ENCODE peak calls at places on chromosomes 3 and 15, in ten cellular contexts. U is adrenal gland, N is esophagus squamous epithelium, P is tibial artery, T is psoas muscle, Z is vagina, R is Peyer's patch, H is H1, J is fibroblast of pulmonary artery, F is uterus. A is an unnamed sample.

GRCh38 chr15:99425666-99426301 is 140.0 kb upstream of the MEF2A start:
- DNase-seq in U (no peak), N (no peak), P (peak), T (peak), Z (no peak), R (peak), H (no peak), J (peak), F (peak), A (no peak)

GRCh38 chr3:149390772-149391212 is 13.3 kb upstream of the TM4SF1 start:
- DNase-seq in U (no peak), N (no peak), P (no peak), T (no peak), Z (no peak), R (no peak), H (no peak), J (no peak), F (no peak), A (no peak)

GRCh38 chr15:92810418-92811138 is 89.5 kb upstream of the CHD2 start:
- DNase-seq in U (peak), N (no peak), P (peak), T (peak), Z (no peak), R (no peak), H (no peak), J (peak), F (peak), A (peak)

GRCh38 chr3:195195321-195196209 is 75.4 kb downstream of the XXYLT1 start:
- DNase-seq in U (no peak), N (no peak), P (peak), T (peak), Z (no peak), R (no peak), H (no peak), J (no peak), F (no peak), A (no peak)

GRCh38 chr3:140870351-140870750 is 71.3 kb upstream of the SLC25A36 start:
- DNase-seq in U (no peak), N (no peak), P (no peak), T (no peak), Z (no peak), R (no peak), H (no peak), J (no peak), F (no peak), A (no peak)

GRCh38 chr3:134441321-134441720 is 44.5 kb downstream of the ANAPC13 start:
- DNase-seq in U (no peak), N (no peak), P (no peak), T (no peak), Z (no peak), R (no peak), H (no peak), J (no peak), F (no peak), A (no peak)

GRCh38 chr3:45367451-45367850 is 20.9 kb upstream of the LARS2 start:
- DNase-seq in U (no peak), N (no peak), P (no peak), T (no peak), Z (no peak), R (no peak), H (no peak), J (peak), F (no peak), A (peak)

GRCh38 chr15:78127882-78128281 is 3.4 kb downstream of the CIB2 start:
- DNase-seq in U (no peak), N (no peak), P (no peak), T (no peak), Z (no peak), R (no peak), H (no peak), J (no peak), F (no peak), A (no peak)

GRCh38 chr3:194851254-194851653 is 165.6 kb downstream of the FAM43A start:
- DNase-seq in U (no peak), N (no peak), P (no peak), T (no peak), Z (no peak), R (peak), H (no peak), J (no peak), F (no peak), A (no peak)

GRCh38 chr3:178618907-178619306 is 82.7 kb downstream of the KCNMB2 start:
- DNase-seq in U (no peak), N (no peak), P (no peak), T (no peak), Z (no peak), R (no peak), H (no peak), J (no peak), F (no peak), A (no peak)

GRCh38 chr3:162171970-162172369 is 675.4 kb downstream of the OTOL1 start:
- DNase-seq in U (no peak), N (no peak), P (no peak), T (no peak), Z (no peak), R (no peak), H (no peak), J (no peak), F (no peak), A (no peak)

GRCh38 chr3:187783098-187783497 is 37.8 kb upstream of the BCL6 start:
- DNase-seq in U (peak), N (no peak), P (no peak), T (no peak), Z (no peak), R (no peak), H (no peak), J (peak), F (no peak), A (peak)

GRCh38 chr15:92290359-92290992 is 103.2 kb upstream of the ST8SIA2 start:
- DNase-seq in U (no peak), N (no peak), P (no peak), T (no peak), Z (peak), R (no peak), H (no peak), J (no peak), F (no peak), A (no peak)

GRCh38 chr3:139506792-139507191 is 30.5 kb upstream of the RBP2 start:
- DNase-seq in U (no peak), N (no peak), P (no peak), T (no peak), Z (no peak), R (no peak), H (no peak), J (no peak), F (no peak), A (no peak)

GRCh38 chr3:157232146-157232545 is 72.2 kb upstream of the CCNL1 start:
- DNase-seq in U (no peak), N (no peak), P (no peak), T (no peak), Z (no peak), R (no peak), H (no peak), J (no peak), F (no peak), A (no peak)

DNA sequence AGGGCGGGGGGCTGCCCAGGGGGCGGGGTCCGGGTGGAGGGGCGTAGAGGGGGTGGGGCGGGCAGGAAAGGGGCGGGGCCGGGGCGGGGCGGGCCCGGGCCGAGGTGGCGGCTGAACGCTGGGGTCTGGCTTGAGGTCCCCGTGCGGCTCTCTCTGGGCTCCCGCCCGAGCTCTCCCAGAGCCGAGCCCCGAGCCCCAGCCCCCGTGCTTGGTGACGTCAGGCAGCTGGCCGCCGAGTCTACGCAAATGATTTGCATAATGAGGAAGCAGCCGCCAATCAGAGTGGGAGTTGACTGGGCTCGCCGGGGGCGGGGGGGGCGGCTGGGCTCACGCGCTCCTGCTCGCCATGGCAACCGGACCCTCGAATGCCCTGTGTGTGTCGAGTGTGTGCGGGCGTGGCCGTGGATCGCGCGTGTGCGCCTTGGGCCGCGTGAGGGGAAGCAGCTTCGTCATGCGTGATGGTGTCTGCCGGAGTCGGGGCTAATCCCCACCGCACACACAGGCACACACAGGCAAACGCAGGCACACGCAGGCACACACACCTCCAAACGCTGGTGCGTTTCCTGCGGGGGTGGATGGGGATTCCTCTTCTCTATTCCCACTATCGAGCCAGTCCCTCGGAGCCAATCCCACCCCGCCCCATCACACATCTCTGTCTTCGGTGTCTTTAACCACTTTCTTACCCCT is at the start of gene CELF6:
- DNase-seq in U (peak), N (peak), P (peak), T (peak), Z (no peak), R (peak), H (peak), J (peak), F (peak), A (peak)
- H3K4me3 ChIP-seq in U (no peak), N (peak), P (peak), T (peak), Z (peak), R (peak), H (peak), J (peak), F (peak), A (peak)

GRCh38 chr3:168093790-168094189 is 1.9 kb downstream of the GOLIM4 start:
- DNase-seq in U (no peak), N (no peak), P (no peak), T (no peak), Z (no peak), R (no peak), H (no peak), J (no peak), F (no peak), A (no peak)

GRCh38 chr3:168096210-168096795 is 579 bp upstream of the GOLIM4 start:
- DNase-seq in U (peak), N (no peak), P (no peak), T (peak), Z (no peak), R (no peak), H (no peak), J (peak), F (no peak), A (peak)

GRCh38 chr3:168095611-168096209 is at the start of gene GOLIM4:
- DNase-seq in U (peak), N (peak), P (peak), T (peak), Z (no peak), R (peak), H (peak), J (peak), F (peak), A (peak)

GRCh38 chr3:168094580-168094876 is 1.2 kb downstream of the GOLIM4 start:
- DNase-seq in U (no peak), N (no peak), P (no peak), T (no peak), Z (no peak), R (no peak), H (no peak), J (no peak), F (no peak), A (peak)

DNA sequence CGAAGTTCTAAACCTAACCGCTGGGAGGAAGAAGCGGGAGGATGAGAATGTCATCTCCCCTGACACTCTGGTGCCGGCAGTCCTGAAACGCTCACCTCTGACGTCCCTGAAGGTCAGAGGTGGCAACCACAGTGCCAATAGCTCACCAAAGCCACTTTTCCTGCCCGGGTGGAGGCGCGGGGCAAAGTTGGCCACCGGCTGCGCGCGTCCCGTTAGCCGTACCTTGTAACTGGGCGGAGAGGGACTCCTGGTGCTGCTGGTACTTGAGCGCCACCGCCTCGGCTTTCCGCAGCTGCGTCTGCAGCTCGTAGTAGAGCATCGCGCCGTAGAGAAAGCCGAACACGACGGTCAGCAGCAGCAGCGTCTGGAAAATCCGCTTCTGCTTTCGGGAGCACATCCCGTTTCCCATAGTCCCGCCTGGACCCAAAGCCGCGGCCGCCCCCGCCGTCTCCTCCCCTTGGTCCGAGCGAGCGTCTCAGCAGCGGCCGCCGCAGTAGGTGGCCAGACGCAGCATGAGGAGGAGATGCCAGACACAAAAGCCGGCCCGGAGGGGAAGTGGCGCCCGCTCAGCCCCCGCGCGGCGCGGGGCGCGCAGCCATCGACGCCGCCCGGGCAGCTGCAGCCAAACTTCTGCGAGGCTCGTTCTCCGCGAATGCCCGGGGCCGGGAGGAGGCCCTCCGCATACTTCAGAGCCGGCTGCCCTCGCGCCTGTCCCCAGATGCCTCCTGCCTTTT is 680 bp downstream of the GOLIM4 start:
- DNase-seq in U (peak), N (peak), P (peak), T (peak), Z (no peak), R (peak), H (peak), J (peak), F (peak), A (peak)
- TF ChIP-seq CTCF in U (peak), N (peak), P (peak), T (peak), Z (no peak), R (peak), H (no peak), J (peak), F (no peak), A (peak)

GRCh38 chr15:30905821-30906220 is 2.1 kb downstream of the FAN1 start:
- DNase-seq in U (no peak), N (no peak), P (no peak), T (no peak), Z (no peak), R (no peak), H (no peak), J (no peak), F (no peak), A (no peak)

GRCh38 chr15:30901889-30902288 is 1.8 kb upstream of the FAN1 start:
- DNase-seq in U (no peak), N (no peak), P (no peak), T (no peak), Z (no peak), R (no peak), H (no peak), J (no peak), F (no peak), A (no peak)

GRCh38 chr15:30903497-30904187 is at the start of gene FAN1:
- DNase-seq in U (peak), N (peak), P (peak), T (peak), Z (no peak), R (peak), H (peak), J (peak), F (peak), A (peak)

GRCh38 chr15:30906366-30906765 is 2.7 kb downstream of the FAN1 start:
- DNase-seq in U (no peak), N (no peak), P (no peak), T (no peak), Z (no peak), R (no peak), H (no peak), J (no peak), F (no peak), A (no peak)

GRCh38 chr15:30904812-30905211 is 1.1 kb downstream of the FAN1 start:
- DNase-seq in U (no peak), N (no peak), P (no peak), T (no peak), Z (no peak), R (no peak), H (no peak), J (no peak), F (no peak), A (no peak)
- H3K4me3 ChIP-seq in U (no peak), N (peak), P (no peak), T (peak), Z (no peak), R (no peak), H (no peak), J (no peak), F (peak), A (peak)

DNA sequence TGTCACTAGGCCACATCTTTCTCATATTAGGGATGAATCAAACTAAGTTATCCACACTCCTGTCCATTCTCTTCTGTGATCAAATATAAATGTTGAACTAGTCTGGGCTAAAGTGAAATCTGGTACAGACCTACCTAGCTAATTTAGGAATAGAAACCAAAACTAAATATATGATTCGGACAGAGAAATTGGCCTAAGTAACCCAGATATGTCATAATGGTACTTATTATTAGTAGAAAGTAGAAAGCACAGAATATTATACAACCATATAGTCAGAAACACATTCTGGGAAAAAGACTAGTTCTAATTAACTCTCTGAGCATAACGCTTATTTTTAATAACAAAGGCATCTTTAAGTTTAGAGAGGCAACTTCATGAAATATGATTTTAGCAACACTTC is 389.0 kb downstream of the LSAMP start:
- DNase-seq in U (no peak), N (no peak), P (no peak), T (no peak), Z (no peak), R (no peak), H (no peak), J (no peak), F (no peak), A (no peak)
- TF ChIP-seq CTCF in U (no peak), N (no peak), P (no peak), T (no peak), Z (no peak), R (no peak), H (no peak), J (no peak), F (no peak), A (no peak)